ENCODE peak calls at places on chromosomes 6 and 20, in seven cellular contexts. W, I, T, R, O, P and V are unnamed samples.

GRCh38 chr6:115969207-115969929 is 91.3 kb downstream of the FRK start:
- DNase-seq in R (no peak), W (no peak), O (peak; percentile 50), P (peak; percentile 4), T (peak; percentile 29), I (peak; percentile 73), V (no peak)

GRCh38 chr6:63690210-63690609 is 54.6 kb downstream of the PHF3 start:
- DNase-seq in R (no peak), P (no peak), O (no peak), I (no peak), W (no peak), T (no peak), V (no peak)

GRCh38 chr6:105810105-105810921 is 275.8 kb upstream of the PRDM1 start:
- DNase-seq in W (peak; percentile 91), O (no peak), P (peak; percentile 87), R (no peak), T (no peak), I (peak; percentile 93), V (no peak)

GRCh38 chr20:25532015-25532751 is 53.1 kb downstream of the NINL start:
- DNase-seq in T (peak; percentile 15), W (no peak), O (peak; percentile 63), I (peak; percentile 62), R (peak; percentile 58), P (no peak), V (no peak)

GRCh38 chr20:24951536-24952047 is 2.5 kb downstream of the CST7 start:
- DNase-seq in W (no peak), T (no peak), P (no peak), R (no peak), I (no peak), O (peak; percentile 19), V (no peak)

GRCh38 chr6:16669227-16669626 is 92.0 kb downstream of the ATXN1 start:
- DNase-seq in T (no peak), P (peak; percentile 59), I (no peak), O (no peak), R (no peak), W (peak; percentile 65), V (no peak)

GRCh38 chr6:112144145-112144926 is 56.9 kb downstream of the FAM229B start:
- DNase-seq in W (peak; percentile 5), O (no peak), T (no peak), R (no peak), P (no peak), I (no peak), V (no peak)

GRCh38 chr6:106757722-106758467 is 128.5 kb downstream of the QRSL1 start:
- DNase-seq in R (no peak), W (no peak), P (no peak), I (no peak), T (no peak), O (no peak), V (no peak)

GRCh38 chr20:54214566-54214965 is 6.7 kb downstream of the PFDN4 start:
- DNase-seq in W (no peak), I (no peak), T (no peak), P (no peak), R (no peak), O (no peak), V (no peak)

GRCh38 chr20:10093087-10093591 is 58.4 kb downstream of the ANKEF1 start:
- DNase-seq in P (peak; percentile 28), W (peak; percentile 57), R (no peak), I (peak; percentile 78), O (no peak), T (no peak), V (no peak)

GRCh38 chr6:105499928-105500327 is 97.0 kb upstream of the PREP start:
- DNase-seq in W (peak; percentile 52), P (no peak), R (no peak), T (no peak), I (no peak), O (no peak), V (no peak)

GRCh38 chr6:32148289-32148688 is 3.5 kb downstream of the PRRT1 start:
- DNase-seq in T (no peak), I (no peak), P (no peak), O (no peak), W (no peak), R (no peak), V (no peak)

GRCh38 chr20:37385176-37385575 is 39.2 kb downstream of the SRC start:
- DNase-seq in I (no peak), P (no peak), O (no peak), R (no peak), T (no peak), W (no peak), V (no peak)

GRCh38 chr6:168905451-168906090 is 348.1 kb downstream of the THBS2 start:
- DNase-seq in R (peak; percentile 81), W (no peak), T (no peak), I (peak; percentile 49), P (no peak), O (no peak), V (no peak)

GRCh38 chr6:50285735-50286134 is 236.0 kb upstream of the DEFB112 start:
- DNase-seq in T (no peak), R (no peak), I (no peak), O (no peak), P (no peak), W (no peak), V (no peak)

GRCh38 chr20:49846206-49846807 is 33.7 kb downstream of the SLC9A8 start:
- DNase-seq in R (no peak), O (no peak), I (peak; percentile 83), T (peak; percentile 49), W (peak; percentile 58), P (peak; percentile 66), V (no peak)

GRCh38 chr6:122102026-122102425 is 297.4 kb upstream of the HSF2 start:
- DNase-seq in T (no peak), I (no peak), P (no peak), O (no peak), R (no peak), W (no peak), V (no peak)

GRCh38 chr20:49381558-49382493 is 100.6 kb downstream of the KCNB1 start:
- DNase-seq in P (no peak), O (no peak), I (no peak), R (no peak), T (no peak), W (peak; percentile 10), V (no peak)

GRCh38 chr20:13060327-13060726 is 51.6 kb downstream of the SPTLC3 start:
- DNase-seq in I (no peak), T (no peak), R (no peak), P (no peak), W (no peak), O (no peak), V (no peak)

GRCh38 chr6:100281471-100281878 is 183.2 kb downstream of the SIM1 start:
- DNase-seq in I (peak; percentile 54), O (peak; percentile 75), R (no peak), T (peak; percentile 86), P (peak; percentile 20), W (no peak), V (no peak)

GRCh38 chr6:18379376-18380117 is 7.6 kb upstream of the RNF144B start:
- DNase-seq in T (no peak), I (no peak), R (no peak), O (no peak), P (no peak), W (no peak), V (no peak)

DNA sequence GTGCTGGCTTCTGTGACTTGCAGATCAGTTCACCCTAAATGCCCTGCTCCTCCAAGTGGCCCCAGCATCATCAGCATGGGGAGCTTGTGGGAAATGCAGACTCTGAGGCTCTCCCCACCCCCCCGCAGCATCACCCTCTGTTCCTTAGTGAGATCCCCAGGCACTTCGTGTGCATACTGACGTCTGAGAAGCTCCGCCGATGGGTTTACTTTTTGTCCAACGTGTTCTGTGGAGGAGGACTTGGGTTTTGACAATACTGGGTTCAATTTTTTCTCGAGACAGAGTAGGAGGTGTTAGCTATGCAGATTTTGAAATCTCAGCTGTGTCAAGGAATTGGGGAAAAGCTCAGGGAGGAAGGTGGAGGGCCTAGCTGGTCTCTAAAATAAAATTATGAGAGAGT is 38.3 kb upstream of the ZNF831 start:
- DNase-seq in P (no peak), O (no peak), T (no peak), W (no peak), R (no peak), I (no peak), V (no peak)
- H3K18ac ChIP-seq in P (no peak overlapping the region), O (no peak overlapping the region), T (no peak overlapping the region), W (no peak overlapping the region), R (no peak overlapping the region), I (no peak overlapping the region), V (no peak overlapping the region)

GRCh38 chr20:11797161-11797560 is 120.5 kb upstream of the BTBD3 start:
- DNase-seq in P (peak; percentile 43), O (no peak), I (no peak), R (no peak), T (no peak), W (no peak), V (no peak)
- H3K18ac ChIP-seq in P (no peak overlapping the region), O (no peak overlapping the region), I (no peak overlapping the region), R (no peak overlapping the region), T (no peak overlapping the region), W (no peak overlapping the region), V (no peak overlapping the region)

GRCh38 chr20:36218380-36219064 is 17.8 kb upstream of the AAR2 start:
- DNase-seq in P (no peak), R (no peak), W (no peak), T (no peak), I (no peak), O (no peak), V (no peak)

GRCh38 chr20:36216314-36217025 is 19.8 kb upstream of the AAR2 start:
- DNase-seq in W (no peak), R (no peak), O (no peak), P (no peak), T (no peak), I (no peak), V (no peak)

GRCh38 chr20:36217226-36217625 is 19.1 kb upstream of the AAR2 start:
- DNase-seq in P (no peak), T (no peak), W (no peak), O (peak; percentile 87), I (peak; percentile 90), R (no peak), V (peak; percentile 70)

GRCh38 chr20:36215778-36216177 is 20.5 kb upstream of the AAR2 start:
- DNase-seq in W (no peak), I (no peak), O (no peak), P (no peak), T (no peak), R (no peak), V (no peak)

GRCh38 chr20:36219671-36220220 is 16.5 kb upstream of the AAR2 start:
- DNase-seq in O (no peak), R (no peak), W (no peak), T (no peak), P (no peak), I (no peak), V (no peak)
- H3K18ac ChIP-seq in O (no peak overlapping the region), R (no peak overlapping the region), W (no peak overlapping the region), T (no peak overlapping the region), P (no peak overlapping the region), I (no peak overlapping the region), V (no peak overlapping the region)

GRCh38 chr6:158237656-158238055 is 69.5 kb downstream of the GTF2H5 start:
- DNase-seq in O (no peak), T (no peak), I (no peak), R (no peak), W (no peak), P (no peak), V (no peak)
- H3K18ac ChIP-seq in O (no peak overlapping the region), T (no peak overlapping the region), I (no peak overlapping the region), R (no peak overlapping the region), W (no peak overlapping the region), P (no peak overlapping the region), V (no peak overlapping the region)

DNA sequence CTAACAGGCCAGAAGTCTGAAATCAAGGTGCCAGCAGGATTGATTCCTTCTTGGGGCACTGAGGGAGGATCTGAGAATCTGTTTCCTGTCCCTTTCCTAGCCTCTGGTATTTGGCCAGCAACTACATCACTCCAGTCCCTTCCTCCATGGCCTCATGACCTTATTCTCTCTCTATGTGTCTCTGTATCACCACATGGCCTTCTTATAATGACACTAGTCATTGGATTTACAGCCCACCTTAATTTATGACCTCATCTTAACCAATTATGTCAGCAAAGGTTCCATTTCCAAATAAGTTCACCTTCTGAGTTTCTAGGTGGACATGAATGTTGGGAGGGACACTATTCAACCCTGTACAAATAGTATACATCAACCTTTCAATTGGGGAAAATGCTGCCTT is 29.3 kb downstream of the SCML4 start:
- DNase-seq in P (no peak), R (no peak), W (no peak), T (no peak), I (no peak), O (no peak), V (no peak)
- H3K18ac ChIP-seq in P (no peak overlapping the region), R (no peak overlapping the region), W (no peak overlapping the region), T (no peak overlapping the region), I (no peak overlapping the region), O (no peak overlapping the region), V (no peak overlapping the region)